ENCODE peak calls at places on chromosomes 1 and 21, in nine cellular contexts. J, X, D, V, F, C, M, K and A are unnamed samples.

GRCh38 chr1:160795951-160796383 is at the start of gene LY9:
- DNase-seq in M (no peak), C (peak), V (no peak), X (no peak), F (no peak), D (no peak), J (no peak), K (no peak), A (peak)

GRCh38 chr21:41960386-41960785 is 6.6 kb upstream of the C2CD2 start:
- DNase-seq in X (no peak), F (no peak), V (no peak), C (no peak), D (no peak), K (no peak), J (peak), M (no peak), A (no peak)

GRCh38 chr21:43938751-43939442 is 73.2 kb upstream of the TRAPPC10 start:
- DNase-seq in X (peak), F (peak), K (no peak), V (peak), D (peak), M (peak), C (peak), J (peak), A (peak)

GRCh38 chr1:57831624-57832023 is 407.8 kb upstream of the DAB1 start:
- DNase-seq in K (no peak), M (no peak), X (no peak), C (no peak), D (no peak), V (no peak), F (no peak), J (no peak), A (no peak)

GRCh38 chr1:63674238-63674864 is 81.1 kb downstream of the PGM1 start:
- DNase-seq in C (peak), F (peak), D (peak), X (peak), M (peak), K (peak), V (peak), J (peak), A (peak)

GRCh38 chr21:33543505-33544129 is 779 bp downstream of the SON start:
- DNase-seq in K (no peak), V (no peak), F (peak), D (no peak), X (no peak), M (peak), J (peak), C (no peak), A (peak)

GRCh38 chr1:58508629-58509028 is 37.9 kb downstream of the OMA1 start:
- DNase-seq in F (no peak), M (no peak), K (no peak), C (no peak), X (peak), V (no peak), D (peak), J (no peak), A (no peak)

GRCh38 chr1:172818841-172819527 is 160.1 kb downstream of the FASLG start:
- DNase-seq in V (no peak), M (no peak), D (no peak), F (no peak), X (no peak), K (no peak), C (peak), J (no peak), A (peak)

GRCh38 chr1:38788937-38789336 is 70.6 kb downstream of the RRAGC start:
- DNase-seq in C (no peak), K (no peak), J (no peak), V (no peak), M (no peak), D (no peak), X (no peak), F (no peak), A (no peak)

GRCh38 chr1:196063952-196064351 is 544.3 kb downstream of the KCNT2 start:
- DNase-seq in K (no peak), V (no peak), D (no peak), J (no peak), M (no peak), F (no peak), X (no peak), C (no peak), A (no peak)

GRCh38 chr1:44276006-44276405 is 62.7 kb downstream of the DMAP1 start:
- DNase-seq in M (no peak), C (no peak), D (peak), J (no peak), K (no peak), X (no peak), V (no peak), F (no peak), A (peak)

GRCh38 chr1:18608534-18608933 is 22.1 kb upstream of the PAX7 start:
- DNase-seq in F (no peak), V (no peak), X (no peak), C (no peak), M (no peak), D (peak), K (no peak), J (no peak), A (no peak)

GRCh38 chr1:154975409-154976205 is 1.1 kb downstream of the CKS1B start:
- DNase-seq in K (no peak), F (peak), C (peak), X (peak), M (peak), J (peak), V (no peak), D (peak), A (no peak)

GRCh38 chr1:93591833-93592635 is 89.6 kb downstream of the BCAR3 start:
- DNase-seq in J (no peak), C (peak), M (peak), D (no peak), X (no peak), F (no peak), K (no peak), V (peak), A (no peak)

GRCh38 chr1:197691816-197692215 is 83.5 kb downstream of the DENND1B start:
- DNase-seq in C (no peak), D (no peak), M (no peak), K (no peak), V (no peak), J (no peak), F (no peak), X (no peak), A (no peak)

GRCh38 chr1:2595261-2595811 is 8.8 kb downstream of the PRXL2B start:
- DNase-seq in X (no peak), F (no peak), D (no peak), V (no peak), C (no peak), M (no peak), J (peak), K (no peak), A (no peak)

GRCh38 chr21:38825901-38826300 is 20.2 kb downstream of the ETS2 start:
- DNase-seq in D (no peak), V (no peak), F (no peak), J (no peak), X (no peak), M (no peak), K (no peak), C (no peak), A (no peak)

GRCh38 chr1:160363010-160363409 is 3.9 kb upstream of the NHLH1 start:
- DNase-seq in X (no peak), C (no peak), M (no peak), J (no peak), F (no peak), V (no peak), D (peak), K (no peak), A (no peak)

GRCh38 chr1:198856601-198857000 is 217.8 kb downstream of the PTPRC start:
- DNase-seq in V (no peak), M (no peak), X (no peak), C (no peak), K (no peak), J (no peak), D (no peak), F (no peak), A (no peak)

GRCh38 chr1:189597083-189597482 is 880.6 kb downstream of the BRINP3 start:
- DNase-seq in C (no peak), D (no peak), K (no peak), X (no peak), F (no peak), J (no peak), V (no peak), M (no peak), A (no peak)

DNA sequence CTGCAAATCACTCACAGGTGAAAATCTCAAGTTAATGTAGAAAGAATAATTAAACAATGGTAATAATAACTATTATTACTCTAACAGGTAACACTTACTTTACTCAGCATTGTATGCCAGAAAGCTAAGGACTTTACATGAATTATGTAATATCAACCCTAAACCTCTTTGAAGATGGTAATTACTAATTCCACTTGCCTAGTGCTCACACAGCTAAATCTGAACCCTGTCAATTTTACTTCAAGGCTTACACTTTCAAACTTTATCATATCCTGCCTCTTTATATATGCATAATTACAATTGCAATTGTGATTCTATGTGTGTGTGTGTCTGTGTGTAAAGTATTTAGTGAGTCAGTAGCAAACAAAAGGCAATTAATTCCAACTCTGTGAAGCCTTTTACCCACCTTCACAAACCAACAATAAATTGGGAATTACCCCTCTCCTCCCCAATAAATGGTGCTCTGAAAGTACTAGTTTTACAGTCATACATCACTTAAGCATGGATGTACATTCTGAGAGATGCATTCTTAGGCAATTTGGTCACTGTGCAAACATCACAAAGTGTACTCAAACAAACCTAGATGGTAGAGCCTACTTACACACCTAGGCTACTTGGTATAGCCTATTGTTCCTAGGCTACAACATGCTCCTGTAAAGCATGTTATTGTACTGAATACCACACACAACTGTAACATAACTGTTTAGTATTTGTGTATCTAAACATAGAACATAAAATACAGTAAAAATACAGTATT is 5.9 kb downstream of the ZNF644 start:
- DNase-seq in M (no peak), X (no peak), V (no peak), F (no peak), J (no peak), K (no peak), C (no peak), D (no peak), A (no peak)
- TF ChIP-seq CTCF in M (no peak), X (no peak), V (no peak), F (no peak), J (no peak), K (no peak), C (no peak), D (no peak), A (no peak)

GRCh38 chr1:151596166-151596933 is 15.5 kb upstream of the SNX27 start:
- DNase-seq in D (no peak), F (no peak), V (peak), K (no peak), C (no peak), M (no peak), X (no peak), J (no peak), A (no peak)
- TF ChIP-seq CTCF in D (no peak), F (no peak), V (no peak), K (no peak), C (no peak), M (no peak), X (no peak), J (no peak), A (no peak)

GRCh38 chr1:201479331-201479730 is 10.3 kb upstream of the PHLDA3 start:
- DNase-seq in F (no peak), D (no peak), K (no peak), J (no peak), V (no peak), M (no peak), C (no peak), X (no peak), A (no peak)

GRCh38 chr1:201480231-201481003 is 11.4 kb upstream of the PHLDA3 start:
- DNase-seq in D (peak), X (peak), M (peak), K (no peak), F (peak), C (peak), V (peak), J (peak), A (no peak)

GRCh38 chr1:201481761-201482493 is 12.9 kb upstream of the PHLDA3 start:
- DNase-seq in J (peak), X (peak), D (peak), C (peak), K (no peak), V (peak), F (peak), M (peak), A (peak)

GRCh38 chr1:201482755-201483154 is 13.8 kb upstream of the PHLDA3 start:
- DNase-seq in F (no peak), J (no peak), M (no peak), X (no peak), D (no peak), V (no peak), K (no peak), C (no peak), A (no peak)

GRCh38 chr1:201481004-201481380 is 12.0 kb upstream of the PHLDA3 start:
- DNase-seq in F (no peak), K (no peak), C (no peak), D (peak), J (no peak), X (no peak), M (peak), V (no peak), A (no peak)
- TF ChIP-seq CTCF in F (no peak), K (no peak), C (no peak), D (no peak), J (no peak), X (no peak), M (no peak), V (no peak), A (no peak)

DNA sequence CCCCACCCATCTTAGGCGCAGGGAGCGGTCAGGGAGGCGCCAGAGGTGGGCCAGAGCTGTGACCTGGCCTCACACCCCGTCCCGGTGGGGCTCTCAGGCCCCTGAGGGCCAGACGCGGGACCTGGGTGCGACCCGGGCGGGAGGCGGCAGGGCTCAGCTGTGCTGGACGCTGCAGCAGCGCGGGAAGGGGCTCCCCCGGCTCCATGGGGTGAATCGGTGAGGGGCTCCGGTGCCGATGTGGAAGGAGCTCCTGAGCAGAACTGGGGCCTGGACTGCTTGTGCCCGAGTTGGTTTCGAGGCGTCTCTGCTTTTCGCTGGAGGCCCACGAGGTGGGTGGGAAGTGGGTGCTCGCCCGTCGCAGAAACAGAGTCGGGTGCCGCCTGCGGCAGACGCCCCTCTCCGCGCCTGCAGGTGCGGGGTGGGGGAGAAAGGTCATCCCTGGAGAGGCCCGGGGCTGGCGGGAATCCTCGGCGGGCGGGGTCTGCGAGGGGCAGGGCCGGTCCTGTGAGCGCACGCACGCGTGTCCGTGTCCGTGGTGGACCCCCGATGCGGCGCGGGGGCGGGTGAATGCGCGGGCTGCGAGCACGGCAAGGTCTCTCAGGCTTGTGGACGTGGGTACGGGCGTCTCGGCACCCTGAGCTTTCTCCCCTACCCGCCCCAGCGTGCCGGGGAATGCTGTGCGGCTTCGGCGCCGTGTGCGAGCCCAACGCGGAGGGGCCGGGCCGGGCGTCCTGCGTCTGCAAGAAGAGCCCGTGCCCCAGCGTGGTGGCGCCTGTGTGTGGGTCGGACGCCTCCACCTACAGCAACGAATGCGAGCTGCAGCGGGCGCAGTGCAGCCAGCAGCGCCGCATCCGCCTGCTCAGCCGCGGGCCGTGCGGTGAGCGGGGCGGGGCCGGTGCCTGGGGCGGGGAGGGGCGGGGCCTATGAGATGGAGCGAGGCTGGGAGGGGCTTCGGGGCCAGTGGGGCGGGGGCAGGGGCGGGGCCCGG is 20.4 kb downstream of the AGRN start:
- DNase-seq in J (peak), D (peak), F (peak), V (peak), C (no peak), M (peak), X (peak), K (no peak), A (peak)
- TF ChIP-seq CTCF in J (no peak), D (peak), F (peak), V (peak), C (no peak), M (no peak), X (no peak), K (no peak), A (no peak)

GRCh38 chr1:110476028-110476765 is 25.2 kb downstream of the PROK1 start:
- DNase-seq in X (no peak), K (no peak), V (no peak), F (no peak), M (no peak), J (no peak), C (no peak), D (no peak), A (no peak)

GRCh38 chr1:110478241-110478640 is 27.3 kb downstream of the PROK1 start:
- DNase-seq in X (no peak), K (no peak), V (no peak), M (no peak), C (no peak), J (no peak), D (no peak), F (no peak), A (no peak)

GRCh38 chr1:110477041-110477440 is 26.1 kb downstream of the PROK1 start:
- DNase-seq in M (no peak), F (no peak), X (peak), C (no peak), D (no peak), K (no peak), V (no peak), J (no peak), A (no peak)

GRCh38 chr1:110478886-110479285 is 27.9 kb downstream of the PROK1 start:
- DNase-seq in K (no peak), F (no peak), V (no peak), X (no peak), M (no peak), J (no peak), D (no peak), C (no peak), A (no peak)

DNA sequence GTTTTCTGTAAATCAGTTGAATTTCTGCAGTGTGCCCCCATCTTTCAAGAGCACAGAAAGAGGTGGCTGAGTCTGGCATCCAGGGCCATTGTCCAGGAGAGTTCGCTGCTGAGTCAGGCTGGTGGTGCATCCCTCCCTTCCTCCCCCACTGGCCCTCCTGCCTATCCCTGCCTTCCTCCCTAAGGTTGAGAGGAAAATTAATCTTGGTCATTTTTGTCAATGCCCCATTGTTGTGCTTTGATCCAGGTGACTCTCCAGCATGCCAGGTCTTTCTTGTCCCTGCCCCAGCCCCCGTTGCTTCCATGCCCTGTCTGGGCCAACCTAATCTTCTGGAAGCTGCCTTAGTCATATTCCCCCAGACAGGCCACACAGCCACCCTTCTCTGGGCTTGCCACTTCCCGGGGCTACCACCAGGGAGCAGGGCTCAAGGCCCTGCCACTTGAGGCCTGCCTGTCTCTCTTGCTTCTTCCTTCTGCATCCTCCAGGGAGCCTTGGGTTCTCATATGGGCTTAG is 26.6 kb downstream of the PROK1 start:
- DNase-seq in V (no peak), F (no peak), D (peak), M (no peak), K (no peak), J (no peak), C (no peak), X (no peak), A (no peak)
- TF ChIP-seq CTCF in V (peak), F (no peak), D (peak), M (peak), K (no peak), J (no peak), C (peak), X (peak), A (peak)

DNA sequence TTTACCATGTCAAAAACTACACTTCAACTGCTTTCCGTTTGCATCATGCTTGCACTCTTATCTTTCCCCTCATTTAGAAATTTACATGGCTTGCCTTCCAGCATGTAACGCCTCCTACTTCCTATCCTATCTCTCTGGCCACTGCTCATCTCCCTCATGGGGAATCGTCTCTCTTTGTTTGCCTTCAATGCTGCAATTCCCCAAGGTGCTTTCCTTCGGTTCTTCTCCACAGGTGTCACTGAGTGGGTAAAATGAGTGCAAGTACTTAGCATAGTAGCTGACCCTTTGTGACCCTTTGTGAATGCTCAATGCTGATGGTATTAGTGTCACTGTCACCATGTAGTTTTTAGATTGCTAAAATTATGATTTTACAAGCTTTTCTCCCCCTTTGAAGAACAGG is 63.1 kb downstream of the APP start:
- DNase-seq in D (peak), X (no peak), J (no peak), M (no peak), V (no peak), K (no peak), F (no peak), C (no peak), A (no peak)
- TF ChIP-seq CTCF in D (no peak), X (no peak), J (no peak), M (no peak), V (no peak), K (no peak), F (no peak), C (no peak), A (no peak)

DNA sequence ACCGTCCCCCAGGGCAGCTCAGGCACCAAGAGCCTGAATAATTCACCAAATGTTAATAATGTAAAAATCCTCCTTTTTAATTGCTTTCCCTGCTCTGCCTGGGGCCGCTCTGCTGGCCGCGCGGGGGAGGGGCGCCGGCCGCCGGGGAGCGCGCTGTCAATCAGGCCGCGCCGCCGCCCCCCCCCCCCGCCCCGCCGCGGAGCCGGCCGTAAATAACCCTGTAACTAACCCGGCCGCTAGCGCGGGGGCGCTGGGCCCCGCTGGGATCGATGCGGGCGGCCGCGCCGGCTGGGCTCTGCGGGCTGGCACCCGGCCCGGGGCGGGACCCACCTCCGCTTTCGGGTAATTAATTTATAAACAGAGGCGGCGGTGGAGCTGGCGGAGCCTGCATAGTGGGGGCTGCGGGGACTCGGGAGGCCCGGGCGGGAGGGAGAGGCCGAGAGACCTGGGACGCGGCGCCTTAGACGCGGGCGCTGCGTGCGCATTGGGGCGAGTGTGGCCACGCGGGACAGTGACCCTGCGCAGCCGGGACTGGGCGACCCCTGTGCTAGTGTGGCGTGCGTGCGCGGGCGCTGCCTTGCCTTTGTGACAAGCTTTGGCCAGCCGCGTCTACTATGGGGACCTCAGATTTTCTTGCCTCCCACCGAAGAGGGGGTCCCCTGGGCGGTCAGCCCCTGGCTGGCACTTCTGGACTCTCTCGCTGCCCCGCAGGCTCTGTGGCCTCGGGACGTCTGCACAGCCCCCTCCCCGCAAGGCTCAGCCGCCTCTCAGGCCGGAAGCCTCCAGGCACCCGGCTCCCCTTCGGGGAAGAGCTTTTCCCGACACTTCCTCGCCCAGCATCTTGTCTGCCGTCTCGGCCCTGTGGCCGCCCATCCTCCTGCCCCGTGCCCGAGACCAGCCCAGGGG is 16.7 kb downstream of the SAMD11 start:
- DNase-seq in J (peak), C (peak), K (no peak), X (peak), F (peak), V (peak), D (peak), M (no peak), A (no peak)
- TF ChIP-seq CTCF in J (no peak), C (no peak), K (no peak), X (no peak), F (peak), V (peak), D (no peak), M (no peak), A (no peak)